ENCODE peak calls at places on chromosome 2, in nine cellular contexts. O is memory B cell, V is NCI-H774, B is colonic mucosa, E is T1000, Q is lower leg skin, C is retinal pigment epithelial cell, T is T follicular helper cell, Y is hypothalamus. D is an unnamed sample.

GRCh38 chr2:238136820-238137537 is 1.5 kb upstream of the KLHL30 start:
- DNase-seq in C (no peak), V (no peak), E (no peak), Q (no peak), O (no peak), Y (no peak), B (no peak), T (no peak), D (peak)

GRCh38 chr2:238924496-238925195 is 76.8 kb downstream of the TWIST2 start:
- DNase-seq in T (no peak), B (no peak), Q (no peak), Y (no peak), O (no peak), E (no peak), C (no peak), V (no peak), D (no peak)

GRCh38 chr2:218744615-218745014 is 34.0 kb downstream of the TTLL4 start:
- DNase-seq in V (no peak), B (no peak), Q (no peak), E (no peak), Y (no peak), O (no peak), T (no peak), C (no peak), D (no peak)

GRCh38 chr2:232874677-232875223 is 4.7 kb downstream of the SNORC start:
- DNase-seq in Q (peak), O (no peak), T (no peak), C (no peak), B (no peak), V (no peak), Y (no peak), E (no peak), D (no peak)

GRCh38 chr2:200575957-200576356 is 9.9 kb upstream of the AOX1 start:
- DNase-seq in Y (no peak), O (no peak), T (no peak), B (no peak), V (no peak), C (no peak), Q (no peak), E (no peak), D (no peak)

GRCh38 chr2:190663839-190664238 is 15.0 kb downstream of the NAB1 start:
- DNase-seq in Q (no peak), C (no peak), V (no peak), T (no peak), O (no peak), E (no peak), Y (no peak), B (no peak), D (no peak)

GRCh38 chr2:155026646-155027045 is 328.2 kb downstream of the KCNJ3 start:
- DNase-seq in V (no peak), B (no peak), C (no peak), O (no peak), E (no peak), Q (no peak), T (no peak), Y (no peak), D (no peak)

GRCh38 chr2:16615687-16616615 is 49.7 kb downstream of the CYRIA start:
- DNase-seq in Y (no peak), T (no peak), V (no peak), O (no peak), Q (peak), E (no peak), B (no peak), C (no peak), D (no peak)

GRCh38 chr2:73028841-73029240 is 42.7 kb downstream of the SFXN5 start:
- DNase-seq in Q (no peak), C (no peak), V (no peak), B (no peak), O (no peak), E (no peak), T (no peak), Y (no peak), D (no peak)

GRCh38 chr2:161594445-161594844 is 29.8 kb upstream of the SLC4A10 start:
- DNase-seq in E (no peak), C (no peak), T (no peak), V (no peak), O (no peak), B (no peak), Y (no peak), Q (no peak), D (no peak)

GRCh38 chr2:112168422-112169124 is 30.4 kb downstream of the FBLN7 start:
- DNase-seq in V (no peak), T (no peak), O (no peak), Y (no peak), E (no peak), C (no peak), B (no peak), Q (peak), D (no peak)

GRCh38 chr2:238097988-238098853 is 1.9 kb upstream of the ESPNL start:
- DNase-seq in V (peak), E (peak), B (peak), Y (no peak), C (peak), Q (peak), T (no peak), O (peak), D (no peak)

D was measured in tibial artery.